ENCODE peak calls at places on chromosomes 6 and 20, in six cellular contexts. One of them, this sample, is unnamed. For H3K36me3 and H3K9me3, the result is how much of the 10 kb centered on the place peaks cover.

GRCh38 chr6:46421239-46421638 is 70.0 kb downstream of the RCAN2 start:
- DNase-seq in heart left ventricle: no peak
- DNase-seq in upper lobe of right lung: no peak
- DNase-seq in neuronal stem cell: no peak
- DNase-seq in CD8-positive, alpha-beta memory T cell: no peak
- DNase-seq in iPS DF 6.9: no peak
- DNase-seq in this sample: no peak

GRCh38 chr6:150213301-150213700 is 70.5 kb downstream of the PPP1R14C start:
- DNase-seq in CD8-positive, alpha-beta memory T cell: no peak
- DNase-seq in neuronal stem cell: no peak
- DNase-seq in iPS DF 6.9: no peak
- DNase-seq in upper lobe of right lung: no peak
- DNase-seq in heart left ventricle: no peak
- DNase-seq in this sample: no peak

GRCh38 chr6:30820196-30820595 is 64.1 kb upstream of the DDR1 start:
- DNase-seq in iPS DF 6.9: no peak
- DNase-seq in heart left ventricle: peak
- DNase-seq in CD8-positive, alpha-beta memory T cell: no peak
- DNase-seq in upper lobe of right lung: no peak
- DNase-seq in neuronal stem cell: no peak
- DNase-seq in this sample: no peak

GRCh38 chr20:51768759-51769517 is 748 bp upstream of the ATP9A start:
- DNase-seq in iPS DF 6.9: no peak
- DNase-seq in CD8-positive, alpha-beta memory T cell: no peak
- DNase-seq in heart left ventricle: no peak
- DNase-seq in upper lobe of right lung: no peak
- DNase-seq in neuronal stem cell: no peak
- DNase-seq in this sample: no peak

GRCh38 chr20:1811621-1812498 is 83.3 kb upstream of the SIRPA start:
- DNase-seq in neuronal stem cell: peak
- DNase-seq in heart left ventricle: no peak
- DNase-seq in upper lobe of right lung: no peak
- DNase-seq in CD8-positive, alpha-beta memory T cell: no peak
- DNase-seq in iPS DF 6.9: no peak
- DNase-seq in this sample: no peak

GRCh38 chr20:25177890-25178321 is 17.6 kb upstream of the ENTPD6 start:
- DNase-seq in iPS DF 6.9: no peak
- DNase-seq in upper lobe of right lung: peak
- DNase-seq in CD8-positive, alpha-beta memory T cell: no peak
- DNase-seq in heart left ventricle: no peak
- DNase-seq in neuronal stem cell: no peak
- DNase-seq in this sample: no peak

GRCh38 chr20:59813948-59814834 is 119.2 kb downstream of the SYCP2 start:
- DNase-seq in heart left ventricle: no peak
- DNase-seq in iPS DF 6.9: no peak
- DNase-seq in upper lobe of right lung: no peak
- DNase-seq in CD8-positive, alpha-beta memory T cell: no peak
- DNase-seq in neuronal stem cell: no peak
- DNase-seq in this sample: no peak

GRCh38 chr6:141451508-141452353 is 681.0 kb upstream of the GJE1 start:
- DNase-seq in neuronal stem cell: peak
- DNase-seq in iPS DF 6.9: no peak
- DNase-seq in CD8-positive, alpha-beta memory T cell: no peak
- DNase-seq in heart left ventricle: no peak
- DNase-seq in upper lobe of right lung: no peak
- DNase-seq in this sample: no peak

GRCh38 chr6:21107796-21108195 is 485.8 kb upstream of the SOX4 start:
- DNase-seq in heart left ventricle: no peak
- DNase-seq in CD8-positive, alpha-beta memory T cell: no peak
- DNase-seq in iPS DF 6.9: no peak
- DNase-seq in upper lobe of right lung: no peak
- DNase-seq in neuronal stem cell: no peak
- DNase-seq in this sample: no peak

GRCh38 chr20:43537921-43538854 is 20.6 kb upstream of the SGK2 start:
- DNase-seq in upper lobe of right lung: peak
- DNase-seq in heart left ventricle: peak
- DNase-seq in CD8-positive, alpha-beta memory T cell: peak
- DNase-seq in neuronal stem cell: peak
- DNase-seq in iPS DF 6.9: no peak
- DNase-seq in this sample: peak

GRCh38 chr6:2196079-2196679 is 49.2 kb downstream of the GMDS start:
- DNase-seq in iPS DF 6.9: no peak
- DNase-seq in neuronal stem cell: peak
- DNase-seq in heart left ventricle: peak
- DNase-seq in upper lobe of right lung: no peak
- DNase-seq in CD8-positive, alpha-beta memory T cell: no peak
- DNase-seq in this sample: no peak

GRCh38 chr20:5786930-5787826 is 37.0 kb downstream of the SHLD1 start:
- DNase-seq in upper lobe of right lung: no peak
- DNase-seq in CD8-positive, alpha-beta memory T cell: no peak
- DNase-seq in heart left ventricle: peak
- DNase-seq in neuronal stem cell: no peak
- DNase-seq in iPS DF 6.9: no peak
- DNase-seq in this sample: no peak

GRCh38 chr20:38315290-38315966 is 11.5 kb downstream of the BPI start:
- DNase-seq in upper lobe of right lung: no peak
- DNase-seq in neuronal stem cell: no peak
- DNase-seq in heart left ventricle: no peak
- DNase-seq in CD8-positive, alpha-beta memory T cell: no peak
- DNase-seq in iPS DF 6.9: no peak
- DNase-seq in this sample: no peak

GRCh38 chr20:47710665-47711045 is 74.6 kb downstream of the SULF2 start:
- DNase-seq in heart left ventricle: no peak
- DNase-seq in CD8-positive, alpha-beta memory T cell: no peak
- DNase-seq in iPS DF 6.9: no peak
- DNase-seq in neuronal stem cell: no peak
- DNase-seq in upper lobe of right lung: no peak
- DNase-seq in this sample: no peak

GRCh38 chr6:10587694-10588392 is 66.7 kb downstream of the GCNT2 start:
- DNase-seq in CD8-positive, alpha-beta memory T cell: no peak
- DNase-seq in heart left ventricle: peak
- DNase-seq in upper lobe of right lung: no peak
- DNase-seq in neuronal stem cell: no peak
- DNase-seq in iPS DF 6.9: no peak
- DNase-seq in this sample: no peak

GRCh38 chr20:34294563-34294962 is 8.6 kb downstream of the AHCY start:
- DNase-seq in heart left ventricle: no peak
- DNase-seq in neuronal stem cell: no peak
- DNase-seq in upper lobe of right lung: no peak
- DNase-seq in CD8-positive, alpha-beta memory T cell: no peak
- DNase-seq in iPS DF 6.9: no peak
- DNase-seq in this sample: no peak

GRCh38 chr20:34293119-34293518 is 10.0 kb downstream of the AHCY start:
- DNase-seq in upper lobe of right lung: no peak
- DNase-seq in neuronal stem cell: no peak
- DNase-seq in heart left ventricle: no peak
- DNase-seq in CD8-positive, alpha-beta memory T cell: no peak
- DNase-seq in iPS DF 6.9: no peak
- DNase-seq in this sample: no peak

GRCh38 chr20:34293589-34293988 is 9.6 kb downstream of the AHCY start:
- DNase-seq in heart left ventricle: no peak
- DNase-seq in iPS DF 6.9: no peak
- DNase-seq in CD8-positive, alpha-beta memory T cell: no peak
- DNase-seq in upper lobe of right lung: no peak
- DNase-seq in neuronal stem cell: no peak
- DNase-seq in this sample: no peak

GRCh38 chr20:34296468-34296867 is 6.7 kb downstream of the AHCY start:
- DNase-seq in neuronal stem cell: no peak
- DNase-seq in heart left ventricle: no peak
- DNase-seq in iPS DF 6.9: no peak
- DNase-seq in upper lobe of right lung: no peak
- DNase-seq in CD8-positive, alpha-beta memory T cell: no peak
- DNase-seq in this sample: no peak

DNA sequence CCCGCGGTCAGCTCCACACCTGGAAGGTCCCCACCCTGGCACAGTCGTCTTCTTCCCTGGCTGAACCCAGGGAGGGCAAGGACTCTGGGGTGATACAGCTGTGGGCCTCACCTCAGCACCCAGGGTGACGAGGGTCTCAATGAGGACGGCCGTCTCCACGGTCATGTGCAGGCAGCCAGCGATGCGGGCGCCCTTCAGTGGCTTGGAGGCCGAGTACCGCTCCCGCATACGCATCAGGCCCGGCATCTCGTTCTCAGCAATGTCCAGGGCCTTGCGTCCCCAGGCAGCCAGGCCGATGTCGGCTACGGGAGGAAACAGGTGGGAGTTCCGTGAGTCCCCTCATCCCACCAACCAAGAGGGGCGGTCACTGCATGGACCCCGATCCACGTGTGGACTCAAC is 7.9 kb downstream of the AHCY start:
- DNase-seq in CD8-positive, alpha-beta memory T cell: no peak
- DNase-seq in neuronal stem cell: no peak
- DNase-seq in iPS DF 6.9: no peak
- DNase-seq in upper lobe of right lung: no peak
- DNase-seq in heart left ventricle: no peak
- DNase-seq in this sample: no peak
- H3K36me3 ChIP-seq in CD8-positive, alpha-beta memory T cell: under half
- H3K36me3 ChIP-seq in neuronal stem cell: half or more
- H3K36me3 ChIP-seq in iPS DF 6.9: under half
- H3K36me3 ChIP-seq in upper lobe of right lung: under half
- H3K36me3 ChIP-seq in heart left ventricle: under half
- H3K36me3 ChIP-seq in this sample: half or more

GRCh38 chr6:159451051-159451450 is 242.0 kb downstream of the SOD2 start:
- DNase-seq in iPS DF 6.9: no peak
- DNase-seq in heart left ventricle: no peak
- DNase-seq in neuronal stem cell: no peak
- DNase-seq in upper lobe of right lung: no peak
- DNase-seq in CD8-positive, alpha-beta memory T cell: no peak
- DNase-seq in this sample: no peak
- H3K9me3 ChIP-seq in iPS DF 6.9: under half
- H3K9me3 ChIP-seq in heart left ventricle: under half
- H3K9me3 ChIP-seq in neuronal stem cell: under half
- H3K9me3 ChIP-seq in upper lobe of right lung: under half
- H3K9me3 ChIP-seq in CD8-positive, alpha-beta memory T cell: under half
- H3K9me3 ChIP-seq in this sample: under half

GRCh38 chr20:63534831-63535651 is 2.1 kb downstream of the PTK6 start:
- DNase-seq in iPS DF 6.9: no peak
- DNase-seq in neuronal stem cell: no peak
- DNase-seq in upper lobe of right lung: no peak
- DNase-seq in heart left ventricle: no peak
- DNase-seq in CD8-positive, alpha-beta memory T cell: no peak
- DNase-seq in this sample: no peak
- H3K27ac ChIP-seq in iPS DF 6.9: no peak
- H3K27ac ChIP-seq in neuronal stem cell: no peak
- H3K27ac ChIP-seq in upper lobe of right lung: no peak
- H3K27ac ChIP-seq in heart left ventricle: no peak
- H3K27ac ChIP-seq in CD8-positive, alpha-beta memory T cell: no peak
- H3K27ac ChIP-seq in this sample: no peak

DNA sequence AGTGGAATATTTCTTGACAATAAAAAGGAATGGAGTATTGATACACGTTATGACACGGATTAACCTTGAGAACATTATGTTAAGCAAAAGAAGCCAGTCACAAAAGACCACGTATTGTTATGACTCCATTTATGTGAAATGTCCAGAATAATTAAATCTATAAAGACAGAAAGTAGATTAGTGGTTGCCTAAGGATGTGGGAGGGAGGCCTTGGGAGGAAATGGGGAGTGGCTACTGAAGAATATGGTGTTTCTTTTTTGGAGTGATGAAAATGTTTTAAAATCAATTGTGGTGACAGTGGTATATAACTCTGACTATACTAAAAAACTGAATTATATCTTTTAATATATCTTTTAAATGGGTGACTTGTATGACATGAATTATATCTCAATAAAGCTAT is 30.1 kb downstream of the TRPC4AP start:
- DNase-seq in heart left ventricle: no peak
- DNase-seq in iPS DF 6.9: no peak
- DNase-seq in neuronal stem cell: no peak
- DNase-seq in CD8-positive, alpha-beta memory T cell: no peak
- DNase-seq in upper lobe of right lung: no peak
- DNase-seq in this sample: no peak
- H3K36me3 ChIP-seq in heart left ventricle: under half
- H3K36me3 ChIP-seq in iPS DF 6.9: under half
- H3K36me3 ChIP-seq in neuronal stem cell: under half
- H3K36me3 ChIP-seq in CD8-positive, alpha-beta memory T cell: under half
- H3K36me3 ChIP-seq in upper lobe of right lung: under half
- H3K36me3 ChIP-seq in this sample: under half

This sample was measured in SK-N-MC.